ENCODE peak calls at places on chromosomes 12 and 14, in six cellular contexts. J is breast epithelium; H is kidney epithelial cell; V is Caco-2; Q is CD8-positive, alpha-beta memory T cell; G is cardiac fibroblast. Z is an unnamed sample.

GRCh38 chr14:104979758-104980591 is 1.8 kb upstream of the AHNAK2 start:
- DNase-seq in J (peak), H (no peak), V (no peak), G (peak), Q (no peak), Z (no peak)

GRCh38 chr12:2170376-2170775 is 117.6 kb downstream of the CACNA1C start:
- DNase-seq in J (no peak), Q (no peak), G (peak), V (no peak), H (no peak), Z (peak)

GRCh38 chr12:68568878-68569569 is 41.7 kb upstream of the RAP1B start:
- DNase-seq in J (no peak), Q (no peak), V (no peak), H (no peak), G (no peak), Z (no peak)

GRCh38 chr14:22386924-22387775 is 201.9 kb downstream of the DAD1 start:
- DNase-seq in H (no peak), V (peak), G (peak), J (no peak), Q (no peak), Z (peak)

GRCh38 chr14:58239259-58240210 is 5.1 kb upstream of the PSMA3 start:
- DNase-seq in V (peak), H (no peak), G (peak), J (peak), Q (peak), Z (peak)

GRCh38 chr12:52063986-52064649 is 5.7 kb upstream of the ATG101 start:
- DNase-seq in H (no peak), G (peak), V (no peak), Q (no peak), J (no peak), Z (peak)

GRCh38 chr12:59484575-59484974 is 111.3 kb upstream of the SLC16A7 start:
- DNase-seq in Q (no peak), J (no peak), G (no peak), H (no peak), V (no peak), Z (no peak)

GRCh38 chr14:64762044-64763034 is 58.1 kb downstream of the PLEKHG3 start:
- DNase-seq in J (no peak), Q (peak), H (peak), G (peak), V (no peak), Z (peak)

GRCh38 chr12:57240926-57241555 is 9.9 kb downstream of the STAC3 start:
- DNase-seq in V (no peak), Q (no peak), H (no peak), G (no peak), J (no peak), Z (peak)

GRCh38 chr14:103741876-103742275 is 26.3 kb downstream of the ZFYVE21 start:
- DNase-seq in Q (no peak), J (no peak), H (no peak), G (no peak), V (no peak), Z (no peak)

GRCh38 chr12:94147991-94148840 is at the start of gene PLXNC1:
- DNase-seq in H (no peak), G (peak), Q (peak), J (no peak), V (peak), Z (peak)

GRCh38 chr14:28773176-28773575 is 6.6 kb downstream of the FOXG1 start:
- DNase-seq in H (no peak), J (no peak), V (no peak), Q (no peak), G (no peak), Z (no peak)

GRCh38 chr12:96263449-96263902 is 69.3 kb downstream of the ELK3 start:
- DNase-seq in J (no peak), V (no peak), H (no peak), G (peak), Q (no peak), Z (peak)

GRCh38 chr14:90599748-90600507 is 203.1 kb downstream of the CALM1 start:
- DNase-seq in G (peak), Q (no peak), J (no peak), H (no peak), V (no peak), Z (no peak)

GRCh38 chr14:90600619-90601018 is 203.8 kb downstream of the CALM1 start:
- DNase-seq in Q (no peak), J (no peak), G (no peak), V (no peak), H (no peak), Z (no peak)

GRCh38 chr14:90597961-90598360 is 201.1 kb downstream of the CALM1 start:
- DNase-seq in J (no peak), G (no peak), V (no peak), Q (no peak), H (no peak), Z (no peak)

GRCh38 chr14:90601521-90601920 is 204.7 kb downstream of the CALM1 start:
- DNase-seq in J (no peak), H (no peak), V (no peak), G (no peak), Q (no peak), Z (no peak)

GRCh38 chr14:90599339-90599738 is 202.5 kb downstream of the CALM1 start:
- DNase-seq in V (no peak), Q (no peak), G (no peak), H (no peak), J (no peak), Z (no peak)
- H3K4me3 ChIP-seq in V (no peak), Q (no peak), G (no peak), H (no peak), J (no peak), Z (no peak)

DNA sequence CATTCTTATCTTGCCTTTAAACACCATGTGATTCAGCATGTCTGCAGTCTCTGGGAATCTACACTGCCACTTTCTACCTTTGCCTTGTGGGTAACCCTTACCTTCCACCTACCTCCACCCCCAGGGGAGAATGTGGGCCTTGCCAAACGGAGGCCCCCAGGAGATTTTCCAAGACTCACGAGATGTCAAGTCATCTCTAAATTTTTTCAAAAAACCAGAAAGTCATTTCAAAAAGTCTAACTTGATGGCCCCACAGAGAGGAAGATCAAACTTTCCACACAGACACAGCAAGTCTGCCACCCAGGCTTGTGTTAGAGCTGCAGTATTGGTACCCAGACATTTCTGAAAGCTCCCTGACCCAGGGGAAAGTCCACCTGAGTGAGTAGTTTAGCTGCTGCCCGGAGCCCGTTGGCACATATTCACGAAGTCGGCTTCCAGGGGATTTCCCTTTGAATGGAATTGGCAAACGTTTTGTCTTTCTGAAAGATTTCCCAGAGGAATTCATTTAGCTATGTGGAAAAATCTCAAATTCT is 4.6 kb upstream of the PSMA6 start:
- DNase-seq in G (peak), J (no peak), Q (no peak), H (no peak), V (no peak), Z (no peak)
- H3K4me3 ChIP-seq in G (no peak), J (no peak), Q (no peak), H (no peak), V (no peak), Z (no peak)

GRCh38 chr12:132558861-132559623 is 51.3 kb downstream of the LRCOL1 start:
- DNase-seq in G (no peak), H (peak), V (no peak), Q (no peak), J (no peak), Z (no peak)
- H3K4me3 ChIP-seq in G (peak), H (peak), V (peak), Q (no peak), J (peak), Z (no peak)

GRCh38 chr12:116278259-116278595 is 734 bp upstream of the MED13L start:
- DNase-seq in Q (no peak), G (no peak), J (no peak), H (no peak), V (no peak), Z (no peak)

GRCh38 chr12:116273813-116274551 is 3.5 kb downstream of the MED13L start:
- DNase-seq in H (no peak), J (no peak), V (no peak), G (no peak), Q (no peak), Z (no peak)

GRCh38 chr12:116276433-116277216 is 868 bp downstream of the MED13L start:
- DNase-seq in H (no peak), Q (peak), G (peak), V (peak), J (peak), Z (peak)

GRCh38 chr12:116277393-116278258 is at the start of gene MED13L:
- DNase-seq in G (peak), Q (peak), V (peak), J (peak), H (no peak), Z (peak)

GRCh38 chr12:116274552-116275375 is 2.7 kb downstream of the MED13L start:
- DNase-seq in V (no peak), H (no peak), G (no peak), J (no peak), Q (no peak), Z (no peak)
- H3K4me3 ChIP-seq in V (peak), H (no peak), G (peak), J (peak), Q (no peak), Z (no peak)

GRCh38 chr12:88400302-88400701 is 180.0 kb downstream of the KITLG start:
- DNase-seq in H (no peak), Q (no peak), G (no peak), V (no peak), J (no peak), Z (no peak)

GRCh38 chr12:88401153-88401552 is 179.1 kb downstream of the KITLG start:
- DNase-seq in H (no peak), J (no peak), V (no peak), G (no peak), Q (no peak), Z (no peak)

GRCh38 chr12:88399811-88400210 is 180.5 kb downstream of the KITLG start:
- DNase-seq in J (no peak), V (no peak), Q (no peak), H (no peak), G (no peak), Z (no peak)
- H3K4me3 ChIP-seq in J (no peak), V (no peak), Q (no peak), H (no peak), G (no peak), Z (no peak)

Z was measured in mesenchymal stem cell.